ENCODE peak calls at places on chromosomes 16 and 17, in four cellular contexts. Q is islet precursor cell, I is caudate nucleus, W is T-helper 2 cell. J is an unnamed sample.

GRCh38 chr16:30893744-30894539 is at the start of gene BCL7C:
- DNase-seq in Q (peak; percentile 96), I (no peak), W (peak; percentile 75), J (peak; percentile 96)

GRCh38 chr17:27965224-27965623 is 72.1 kb upstream of the LYRM9 start:
- DNase-seq in Q (peak; percentile 78), I (no peak), W (no peak), J (no peak)

GRCh38 chr16:27224271-27224737 is 21.0 kb downstream of the KDM8 start:
- DNase-seq in Q (no peak), I (no peak), W (no peak), J (no peak)

GRCh38 chr17:34171245-34171818 is 83.8 kb upstream of the CCL2 start:
- DNase-seq in Q (peak; percentile 91), I (no peak), W (peak; percentile 15), J (peak; percentile 96)

GRCh38 chr16:65377131-65377649 is 255.3 kb upstream of the CDH11 start:
- DNase-seq in Q (no peak), I (no peak), W (no peak), J (no peak)

GRCh38 chr17:58415371-58416055 is 1.8 kb downstream of the RNF43 start:
- DNase-seq in Q (peak; percentile 89), I (no peak), W (no peak), J (peak; percentile 80)

GRCh38 chr17:64683791-64684190 is 21.7 kb upstream of the SMURF2 start:
- DNase-seq in Q (no peak), I (no peak), W (no peak), J (no peak)

GRCh38 chr17:34628883-34629282 is 49.5 kb downstream of the TMEM132E start:
- DNase-seq in Q (no peak), I (no peak), W (no peak), J (no peak)

GRCh38 chr17:80683625-80684100 is 139.0 kb downstream of the RPTOR start:
- DNase-seq in Q (no peak), I (no peak), W (no peak), J (no peak)

GRCh38 chr17:73998246-73999220 is 204.9 kb upstream of the RPL38 start:
- DNase-seq in Q (peak; percentile 86), I (no peak), W (peak; percentile 43), J (peak; percentile 97)

GRCh38 chr17:76983075-76983411 is 114.8 kb downstream of the MGAT5B start:
- DNase-seq in Q (no peak), I (no peak), W (no peak), J (no peak)

GRCh38 chr16:11916524-11917285 is 949 bp upstream of the GSPT1 start:
- DNase-seq in Q (peak; percentile 53), I (no peak), W (no peak), J (peak; percentile 55)

GRCh38 chr17:4715071-4715749 is 4.8 kb downstream of the ARRB2 start:
- DNase-seq in Q (no peak), I (no peak), W (peak; percentile 26), J (no peak)

GRCh38 chr16:30764816-30765465 is 2.8 kb downstream of the RNF40 start:
- DNase-seq in Q (no peak), I (no peak), W (no peak), J (no peak)